ENCODE peak calls at places on chromosomes 2 and 18, in four cellular contexts. E, Y, W and V are unnamed samples. For H3K27me3, the result is how much of the 10 kb centered on the place peaks cover.

GRCh38 chr18:35028556-35028955 is 12.7 kb upstream of the MAPRE2 start:
- DNase-seq in W (no peak), E (no peak), Y (no peak), V (no peak)

GRCh38 chr2:240985881-240986786 is 12.3 kb upstream of the SNED1 start:
- DNase-seq in E (no peak), Y (no peak), W (no peak), V (no peak)

GRCh38 chr2:166792808-166793207 is 95.5 kb upstream of the XIRP2 start:
- DNase-seq in Y (no peak), W (no peak), E (no peak), V (no peak)

GRCh38 chr18:67783215-67783946 is 266.9 kb upstream of the DSEL start:
- DNase-seq in E (no peak), W (no peak), Y (no peak), V (peak)

GRCh38 chr2:212863185-212863588 is 288.2 kb downstream of the IKZF2 start:
- DNase-seq in W (peak), E (peak), Y (peak), V (no peak)

GRCh38 chr2:86685351-86685750 is 34.7 kb upstream of the RMND5A start:
- DNase-seq in Y (no peak), E (no peak), W (no peak), V (no peak)

GRCh38 chr2:37326285-37326684 is 1.7 kb upstream of the PRKD3 start:
- DNase-seq in Y (peak), E (no peak), W (no peak), V (peak)

GRCh38 chr2:70851704-70852103 is 16.1 kb upstream of the CD207 start:
- DNase-seq in W (no peak), Y (no peak), E (no peak), V (no peak)

GRCh38 chr2:10042301-10043161 is 819 bp upstream of the KLF11 start:
- DNase-seq in W (no peak), Y (peak), E (peak), V (peak)

GRCh38 chr18:35397976-35398375 is 20.8 kb upstream of the ZNF396 start:
- DNase-seq in Y (no peak), E (no peak), W (no peak), V (no peak)

GRCh38 chr18:58096658-58097057 is 52.6 kb downstream of the NEDD4L start:
- DNase-seq in W (no peak), E (no peak), Y (no peak), V (no peak)

GRCh38 chr2:165911231-165911630 is 42.3 kb downstream of the TTC21B start:
- DNase-seq in W (no peak), E (no peak), Y (no peak), V (peak)

GRCh38 chr2:72572501-72572900 is 253.3 kb downstream of the EXOC6B start:
- DNase-seq in Y (no peak), E (no peak), W (no peak), V (peak)

GRCh38 chr2:152646264-152646663 is 71.0 kb downstream of the PRPF40A start:
- DNase-seq in E (no peak), Y (no peak), W (no peak), V (no peak)

GRCh38 chr2:71798266-71799012 is 345.1 kb downstream of the DYSF start:
- DNase-seq in W (peak), E (peak), Y (peak), V (peak)

GRCh38 chr18:41938445-41938844 is 16.6 kb upstream of the PIK3C3 start:
- DNase-seq in E (no peak), W (no peak), Y (peak), V (peak)

GRCh38 chr18:31610841-31611240 is 19.2 kb downstream of the TTR start:
- DNase-seq in Y (peak), W (peak), E (peak), V (no peak)

GRCh38 chr2:30978854-30979253 is 159.4 kb downstream of the GALNT14 start:
- DNase-seq in E (no peak), Y (no peak), W (no peak), V (no peak)

GRCh38 chr2:235447210-235447609 is 46.6 kb upstream of the AGAP1 start:
- DNase-seq in Y (no peak), W (no peak), E (no peak), V (peak)

GRCh38 chr2:192070099-192070498 is 124.6 kb downstream of the TMEFF2 start:
- DNase-seq in W (no peak), Y (no peak), E (no peak), V (peak)

GRCh38 chr18:21672868-21673267 is 31.7 kb downstream of the ABHD3 start:
- DNase-seq in Y (no peak), E (peak), W (peak), V (peak)

GRCh38 chr2:15472133-15472532 is 89.0 kb downstream of the NBAS start:
- DNase-seq in W (no peak), Y (no peak), E (no peak), V (no peak)

GRCh38 chr2:239200646-239201530 is 199.9 kb downstream of the HDAC4 start:
- DNase-seq in E (no peak), Y (no peak), W (no peak), V (no peak)
- H3K27me3 ChIP-seq in E (under half), Y (under half), W (under half), V (under half)

GRCh38 chr2:171154348-171154747 is 6.3 kb downstream of the TLK1 start:
- DNase-seq in Y (peak), W (no peak), E (no peak), V (peak)
- TF ChIP-seq CEBPB in Y (no peak), W (no peak), E (no peak), V (no peak)

GRCh38 chr2:236828002-236828401 is 257.7 kb upstream of the COPS8 start:
- DNase-seq in Y (no peak), W (no peak), E (no peak), V (no peak)

GRCh38 chr2:236824836-236825235 is 255.2 kb downstream of the ACKR3 start:
- DNase-seq in W (no peak), E (no peak), Y (no peak), V (no peak)

GRCh38 chr2:236823976-236824375 is 254.4 kb downstream of the ACKR3 start:
- DNase-seq in Y (no peak), W (no peak), E (no peak), V (no peak)

GRCh38 chr2:236826727-236827126 is 257.1 kb downstream of the ACKR3 start:
- DNase-seq in Y (no peak), E (no peak), W (no peak), V (no peak)

GRCh38 chr2:236825989-236826510 is 256.4 kb downstream of the ACKR3 start:
- DNase-seq in Y (no peak), E (no peak), W (no peak), V (no peak)
- H3K27me3 ChIP-seq in Y (under half), E (under half), W (under half), V (under half)

GRCh38 chr18:73879328-73879727 is 268.3 kb downstream of the FBXO15 start:
- DNase-seq in W (no peak), Y (no peak), E (no peak), V (peak)
- TF ChIP-seq CEBPB in W (no peak), Y (no peak), E (no peak), V (no peak)